ENCODE peak calls at places on chromosome 10, in ten cellular contexts. One of them, this sample, is unnamed.

GRCh38 chr10:79127151-79127961 is 58.6 kb downstream of the ZMIZ1 start:
- DNase-seq in NCI-H2107: no peak
- DNase-seq in HFF-Myc: no peak
- DNase-seq in GM12891: no peak
- DNase-seq in brain microvascular endothelial cell: peak; percentile 87
- DNase-seq in left ventricle myocardium superior: peak; percentile 85
- DNase-seq in hypothalamus: no peak
- DNase-seq in AG08395: peak; percentile 70
- DNase-seq in RWPE1: peak; percentile 74
- DNase-seq in substantia nigra: no peak
- DNase-seq in this sample: no peak

GRCh38 chr10:43202224-43202656 is 64.0 kb downstream of the CSGALNACT2 start:
- DNase-seq in hypothalamus: no peak
- DNase-seq in GM12891: peak; percentile 77
- DNase-seq in RWPE1: no peak
- DNase-seq in NCI-H2107: no peak
- DNase-seq in substantia nigra: no peak
- DNase-seq in AG08395: peak; percentile 62
- DNase-seq in left ventricle myocardium superior: peak; percentile 51
- DNase-seq in HFF-Myc: no peak
- DNase-seq in brain microvascular endothelial cell: no peak
- DNase-seq in this sample: no peak

GRCh38 chr10:35391153-35391953 is 55.0 kb downstream of the CCNY start:
- DNase-seq in hypothalamus: no peak
- DNase-seq in left ventricle myocardium superior: no peak
- DNase-seq in AG08395: no peak
- DNase-seq in HFF-Myc: no peak
- DNase-seq in brain microvascular endothelial cell: no peak
- DNase-seq in GM12891: no peak
- DNase-seq in substantia nigra: no peak
- DNase-seq in RWPE1: no peak
- DNase-seq in NCI-H2107: no peak
- DNase-seq in this sample: no peak

GRCh38 chr10:86970152-86970886 is 2.0 kb downstream of the ADIRF start:
- DNase-seq in RWPE1: peak; percentile 69
- DNase-seq in AG08395: peak; percentile 86
- DNase-seq in HFF-Myc: no peak
- DNase-seq in hypothalamus: no peak
- DNase-seq in brain microvascular endothelial cell: no peak
- DNase-seq in NCI-H2107: no peak
- DNase-seq in left ventricle myocardium superior: peak; percentile 92
- DNase-seq in substantia nigra: no peak
- DNase-seq in GM12891: no peak
- DNase-seq in this sample: no peak

GRCh38 chr10:1203704-1204103 is 147.5 kb downstream of the WDR37 start:
- DNase-seq in AG08395: no peak
- DNase-seq in NCI-H2107: no peak
- DNase-seq in left ventricle myocardium superior: no peak
- DNase-seq in RWPE1: no peak
- DNase-seq in substantia nigra: no peak
- DNase-seq in hypothalamus: no peak
- DNase-seq in HFF-Myc: no peak
- DNase-seq in brain microvascular endothelial cell: no peak
- DNase-seq in GM12891: no peak
- DNase-seq in this sample: no peak

GRCh38 chr10:132176647-132177046 is 10.1 kb upstream of the DPYSL4 start:
- DNase-seq in substantia nigra: no peak
- DNase-seq in NCI-H2107: no peak
- DNase-seq in brain microvascular endothelial cell: no peak
- DNase-seq in left ventricle myocardium superior: no peak
- DNase-seq in hypothalamus: no peak
- DNase-seq in HFF-Myc: no peak
- DNase-seq in GM12891: no peak
- DNase-seq in AG08395: no peak
- DNase-seq in RWPE1: no peak
- DNase-seq in this sample: no peak

GRCh38 chr10:101493782-101494281 is 94.2 kb downstream of the POLL start:
- DNase-seq in RWPE1: no peak
- DNase-seq in GM12891: no peak
- DNase-seq in substantia nigra: no peak
- DNase-seq in left ventricle myocardium superior: no peak
- DNase-seq in hypothalamus: no peak
- DNase-seq in brain microvascular endothelial cell: no peak
- DNase-seq in AG08395: no peak
- DNase-seq in NCI-H2107: no peak
- DNase-seq in HFF-Myc: no peak
- DNase-seq in this sample: peak; percentile 19

GRCh38 chr10:106609867-106610266 is 554.6 kb downstream of the SORCS1 start:
- DNase-seq in GM12891: peak; percentile 8
- DNase-seq in substantia nigra: no peak
- DNase-seq in AG08395: no peak
- DNase-seq in brain microvascular endothelial cell: no peak
- DNase-seq in HFF-Myc: no peak
- DNase-seq in RWPE1: no peak
- DNase-seq in hypothalamus: no peak
- DNase-seq in left ventricle myocardium superior: no peak
- DNase-seq in NCI-H2107: no peak
- DNase-seq in this sample: no peak

GRCh38 chr10:101919026-101919784 is 75.6 kb upstream of the KCNIP2 start:
- DNase-seq in RWPE1: no peak
- DNase-seq in GM12891: no peak
- DNase-seq in substantia nigra: no peak
- DNase-seq in HFF-Myc: no peak
- DNase-seq in AG08395: no peak
- DNase-seq in NCI-H2107: no peak
- DNase-seq in brain microvascular endothelial cell: no peak
- DNase-seq in hypothalamus: no peak
- DNase-seq in left ventricle myocardium superior: no peak
- DNase-seq in this sample: no peak

GRCh38 chr10:4561301-4561700 is 264.7 kb upstream of the AKR1E2 start:
- DNase-seq in substantia nigra: no peak
- DNase-seq in brain microvascular endothelial cell: no peak
- DNase-seq in hypothalamus: no peak
- DNase-seq in RWPE1: no peak
- DNase-seq in left ventricle myocardium superior: no peak
- DNase-seq in GM12891: no peak
- DNase-seq in HFF-Myc: no peak
- DNase-seq in AG08395: no peak
- DNase-seq in NCI-H2107: no peak
- DNase-seq in this sample: no peak

GRCh38 chr10:43055991-43056567 is 20.8 kb upstream of the RET start:
- DNase-seq in GM12891: no peak
- DNase-seq in NCI-H2107: no peak
- DNase-seq in AG08395: no peak
- DNase-seq in substantia nigra: no peak
- DNase-seq in HFF-Myc: no peak
- DNase-seq in RWPE1: no peak
- DNase-seq in brain microvascular endothelial cell: no peak
- DNase-seq in left ventricle myocardium superior: peak; percentile 31
- DNase-seq in hypothalamus: no peak
- DNase-seq in this sample: no peak

GRCh38 chr10:71213127-71213616 is 802 bp downstream of the UNC5B start:
- DNase-seq in substantia nigra: no peak
- DNase-seq in left ventricle myocardium superior: peak; percentile 71
- DNase-seq in AG08395: peak; percentile 45
- DNase-seq in NCI-H2107: peak; percentile 40
- DNase-seq in HFF-Myc: no peak
- DNase-seq in RWPE1: peak; percentile 85
- DNase-seq in GM12891: no peak
- DNase-seq in hypothalamus: no peak
- DNase-seq in brain microvascular endothelial cell: peak; percentile 49
- DNase-seq in this sample: no peak

GRCh38 chr10:77909755-77910375 is 16.7 kb downstream of the DLG5 start:
- DNase-seq in HFF-Myc: no peak
- DNase-seq in hypothalamus: no peak
- DNase-seq in left ventricle myocardium superior: no peak
- DNase-seq in AG08395: peak; percentile 52
- DNase-seq in GM12891: no peak
- DNase-seq in brain microvascular endothelial cell: peak; percentile 67
- DNase-seq in substantia nigra: no peak
- DNase-seq in NCI-H2107: no peak
- DNase-seq in RWPE1: no peak
- DNase-seq in this sample: no peak

GRCh38 chr10:74177140-74177677 is 26.2 kb downstream of the ADK start:
- DNase-seq in NCI-H2107: no peak
- DNase-seq in hypothalamus: no peak
- DNase-seq in substantia nigra: no peak
- DNase-seq in brain microvascular endothelial cell: peak; percentile 22
- DNase-seq in GM12891: peak; percentile 21
- DNase-seq in RWPE1: peak; percentile 65
- DNase-seq in AG08395: peak; percentile 45
- DNase-seq in HFF-Myc: no peak
- DNase-seq in left ventricle myocardium superior: peak; percentile 41
- DNase-seq in this sample: no peak

GRCh38 chr10:17214991-17215781 is 12.9 kb upstream of the VIM start:
- DNase-seq in RWPE1: peak; percentile 60
- DNase-seq in hypothalamus: no peak
- DNase-seq in left ventricle myocardium superior: no peak
- DNase-seq in HFF-Myc: peak; percentile 100
- DNase-seq in NCI-H2107: no peak
- DNase-seq in substantia nigra: no peak
- DNase-seq in brain microvascular endothelial cell: peak; percentile 91
- DNase-seq in AG08395: peak; percentile 60
- DNase-seq in GM12891: no peak
- DNase-seq in this sample: no peak

GRCh38 chr10:95792211-95792780 is 36.3 kb downstream of the ENTPD1 start:
- DNase-seq in substantia nigra: no peak
- DNase-seq in AG08395: no peak
- DNase-seq in left ventricle myocardium superior: no peak
- DNase-seq in hypothalamus: no peak
- DNase-seq in HFF-Myc: no peak
- DNase-seq in RWPE1: no peak
- DNase-seq in NCI-H2107: no peak
- DNase-seq in GM12891: no peak
- DNase-seq in brain microvascular endothelial cell: no peak
- DNase-seq in this sample: no peak

GRCh38 chr10:101321073-101321472 is 32.9 kb upstream of the BTRC start:
- DNase-seq in HFF-Myc: no peak
- DNase-seq in NCI-H2107: no peak
- DNase-seq in left ventricle myocardium superior: no peak
- DNase-seq in RWPE1: no peak
- DNase-seq in AG08395: no peak
- DNase-seq in brain microvascular endothelial cell: no peak
- DNase-seq in GM12891: no peak
- DNase-seq in substantia nigra: no peak
- DNase-seq in hypothalamus: no peak
- DNase-seq in this sample: no peak

This sample was measured in epithelial cell of proximal tubule.